ENCODE peak calls at places on chromosomes 11 and 22, in six cellular contexts. One of them, this sample, is unnamed.

GRCh38 chr11:123525072-123525471 is 95.0 kb downstream of the GRAMD1B start:
- DNase-seq in fibroblast of the aortic adventitia: no peak
- DNase-seq in AG04449: no peak
- DNase-seq in AG10803: no peak
- DNase-seq in AG04450: no peak
- DNase-seq in upper lobe of right lung: no peak
- DNase-seq in this sample: no peak

GRCh38 chr11:44096360-44097188 is 1.1 kb downstream of the EXT2 start:
- DNase-seq in AG04450: no peak
- DNase-seq in AG10803: peak; percentile 67
- DNase-seq in AG04449: no peak
- DNase-seq in fibroblast of the aortic adventitia: peak; percentile 46
- DNase-seq in upper lobe of right lung: no peak
- DNase-seq in this sample: no peak

GRCh38 chr11:19577849-19578619 is 134.6 kb upstream of the NAV2 start:
- DNase-seq in AG04449: no peak
- DNase-seq in AG10803: peak; percentile 74
- DNase-seq in upper lobe of right lung: no peak
- DNase-seq in fibroblast of the aortic adventitia: peak; percentile 87
- DNase-seq in AG04450: no peak
- DNase-seq in this sample: no peak

GRCh38 chr22:26038365-26038764 is 130.9 kb upstream of the SEZ6L start:
- DNase-seq in AG04449: no peak
- DNase-seq in fibroblast of the aortic adventitia: no peak
- DNase-seq in AG10803: no peak
- DNase-seq in upper lobe of right lung: no peak
- DNase-seq in AG04450: no peak
- DNase-seq in this sample: no peak

GRCh38 chr22:35552186-35552842 is 11.7 kb downstream of the RASD2 start:
- DNase-seq in AG04449: no peak
- DNase-seq in AG04450: no peak
- DNase-seq in AG10803: no peak
- DNase-seq in upper lobe of right lung: no peak
- DNase-seq in fibroblast of the aortic adventitia: no peak
- DNase-seq in this sample: no peak

GRCh38 chr11:118648291-118648690 is 31.2 kb downstream of the TREH start:
- DNase-seq in AG04449: no peak
- DNase-seq in AG10803: no peak
- DNase-seq in AG04450: no peak
- DNase-seq in fibroblast of the aortic adventitia: no peak
- DNase-seq in upper lobe of right lung: peak; percentile 22
- DNase-seq in this sample: no peak

GRCh38 chr11:30488304-30488998 is 97.7 kb downstream of the MPPED2 start:
- DNase-seq in AG04450: peak; percentile 67
- DNase-seq in fibroblast of the aortic adventitia: peak; percentile 28
- DNase-seq in AG10803: peak; percentile 6
- DNase-seq in AG04449: peak; percentile 14
- DNase-seq in upper lobe of right lung: no peak
- DNase-seq in this sample: peak; percentile 46

GRCh38 chr11:24617856-24618255 is 121.0 kb downstream of the LUZP2 start:
- DNase-seq in fibroblast of the aortic adventitia: peak; percentile 35
- DNase-seq in AG04449: no peak
- DNase-seq in AG10803: no peak
- DNase-seq in AG04450: no peak
- DNase-seq in upper lobe of right lung: no peak
- DNase-seq in this sample: no peak

GRCh38 chr22:39959640-39960447 is at the start of gene TMA7B:
- DNase-seq in AG04449: no peak
- DNase-seq in AG10803: peak; percentile 55
- DNase-seq in upper lobe of right lung: no peak
- DNase-seq in fibroblast of the aortic adventitia: peak; percentile 33
- DNase-seq in AG04450: peak; percentile 21
- DNase-seq in this sample: no peak

GRCh38 chr11:27485930-27486773 is 13.6 kb upstream of the LGR4 start:
- DNase-seq in AG10803: peak; percentile 58
- DNase-seq in AG04449: no peak
- DNase-seq in AG04450: no peak
- DNase-seq in upper lobe of right lung: no peak
- DNase-seq in fibroblast of the aortic adventitia: peak; percentile 83
- DNase-seq in this sample: no peak

GRCh38 chr11:125156346-125156745 is 8.2 kb upstream of the PKNOX2 start:
- DNase-seq in upper lobe of right lung: no peak
- DNase-seq in AG04450: no peak
- DNase-seq in fibroblast of the aortic adventitia: no peak
- DNase-seq in AG10803: no peak
- DNase-seq in AG04449: no peak
- DNase-seq in this sample: no peak

GRCh38 chr11:93704237-93704636 is 37.1 kb downstream of the TAF1D start:
- DNase-seq in AG10803: no peak
- DNase-seq in fibroblast of the aortic adventitia: no peak
- DNase-seq in upper lobe of right lung: no peak
- DNase-seq in AG04449: no peak
- DNase-seq in AG04450: no peak
- DNase-seq in this sample: no peak

GRCh38 chr22:20550851-20551744 is 43.7 kb downstream of the MED15 start:
- DNase-seq in AG10803: peak; percentile 77
- DNase-seq in AG04450: no peak
- DNase-seq in AG04449: no peak
- DNase-seq in upper lobe of right lung: no peak
- DNase-seq in fibroblast of the aortic adventitia: peak; percentile 78
- DNase-seq in this sample: no peak

GRCh38 chr11:45794169-45794568 is 10.8 kb upstream of the SLC35C1 start:
- DNase-seq in AG10803: no peak
- DNase-seq in upper lobe of right lung: no peak
- DNase-seq in AG04449: no peak
- DNase-seq in AG04450: no peak
- DNase-seq in fibroblast of the aortic adventitia: no peak
- DNase-seq in this sample: no peak

GRCh38 chr11:100739636-100740035 is 52.5 kb downstream of the ARHGAP42 start:
- DNase-seq in upper lobe of right lung: no peak
- DNase-seq in AG10803: peak; percentile 78
- DNase-seq in AG04450: peak; percentile 78
- DNase-seq in AG04449: peak; percentile 53
- DNase-seq in fibroblast of the aortic adventitia: peak; percentile 73
- DNase-seq in this sample: peak; percentile 93

GRCh38 chr11:2691355-2691761 is 8.4 kb downstream of the KCNQ1OT1 start:
- DNase-seq in AG04449: no peak
- DNase-seq in upper lobe of right lung: no peak
- DNase-seq in AG10803: no peak
- DNase-seq in fibroblast of the aortic adventitia: no peak
- DNase-seq in AG04450: no peak
- DNase-seq in this sample: no peak
- H3K4me3 ChIP-seq in AG04449: no peak overlapping the region
- H3K4me3 ChIP-seq in upper lobe of right lung: no peak overlapping the region
- H3K4me3 ChIP-seq in AG10803: no peak overlapping the region
- H3K4me3 ChIP-seq in fibroblast of the aortic adventitia: no peak overlapping the region
- H3K4me3 ChIP-seq in AG04450: no peak overlapping the region
- H3K4me3 ChIP-seq in this sample: no peak overlapping the region

GRCh38 chr11:1193326-1194230 is 29.3 kb upstream of the MUC5B start:
- DNase-seq in fibroblast of the aortic adventitia: no peak
- DNase-seq in AG04450: no peak
- DNase-seq in AG04449: no peak
- DNase-seq in AG10803: no peak
- DNase-seq in upper lobe of right lung: peak; percentile 59
- DNase-seq in this sample: no peak
- H3K4me3 ChIP-seq in fibroblast of the aortic adventitia: no peak overlapping the region
- H3K4me3 ChIP-seq in AG04450: no peak overlapping the region
- H3K4me3 ChIP-seq in AG04449: no peak overlapping the region
- H3K4me3 ChIP-seq in AG10803: no peak overlapping the region
- H3K4me3 ChIP-seq in upper lobe of right lung: no peak overlapping the region
- H3K4me3 ChIP-seq in this sample: no peak overlapping the region

GRCh38 chr11:126630488-126630887 is 275.0 kb downstream of the ST3GAL4 start:
- DNase-seq in AG04449: no peak
- DNase-seq in fibroblast of the aortic adventitia: no peak
- DNase-seq in upper lobe of right lung: no peak
- DNase-seq in AG04450: no peak
- DNase-seq in AG10803: no peak
- DNase-seq in this sample: no peak

GRCh38 chr11:126628450-126628789 is 272.9 kb downstream of the ST3GAL4 start:
- DNase-seq in AG04450: no peak
- DNase-seq in fibroblast of the aortic adventitia: no peak
- DNase-seq in upper lobe of right lung: no peak
- DNase-seq in AG04449: no peak
- DNase-seq in AG10803: no peak
- DNase-seq in this sample: no peak

GRCh38 chr11:126628790-126629621 is 273.5 kb downstream of the ST3GAL4 start:
- DNase-seq in AG04450: peak; percentile 1
- DNase-seq in AG04449: peak; percentile 82
- DNase-seq in AG10803: peak; percentile 99
- DNase-seq in fibroblast of the aortic adventitia: peak; percentile 32
- DNase-seq in upper lobe of right lung: no peak
- DNase-seq in this sample: no peak

GRCh38 chr11:126631399-126631798 is 275.9 kb downstream of the ST3GAL4 start:
- DNase-seq in upper lobe of right lung: no peak
- DNase-seq in AG04449: no peak
- DNase-seq in fibroblast of the aortic adventitia: no peak
- DNase-seq in AG04450: no peak
- DNase-seq in AG10803: no peak
- DNase-seq in this sample: no peak

DNA sequence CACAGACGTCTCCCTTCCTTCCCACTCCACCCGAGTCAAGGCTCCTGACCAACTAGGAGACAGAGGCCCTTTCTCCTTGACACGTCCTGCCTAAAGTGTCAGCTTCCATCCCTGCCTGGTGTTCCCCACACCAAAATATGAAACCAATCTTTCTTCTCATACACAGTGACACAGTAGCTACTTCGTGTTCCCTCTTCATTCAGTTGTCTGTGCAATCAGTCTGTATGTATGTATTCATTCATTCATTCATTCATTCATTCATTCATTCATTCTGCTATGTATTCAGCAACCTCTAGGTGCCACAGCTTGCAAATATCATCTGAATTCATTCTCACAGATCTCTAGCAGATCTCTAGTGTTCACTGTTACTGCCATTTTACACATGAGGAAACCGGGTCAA is 275.4 kb downstream of the ST3GAL4 start:
- DNase-seq in AG10803: no peak
- DNase-seq in AG04449: no peak
- DNase-seq in fibroblast of the aortic adventitia: no peak
- DNase-seq in AG04450: no peak
- DNase-seq in upper lobe of right lung: no peak
- DNase-seq in this sample: no peak
- H3K4me3 ChIP-seq in AG10803: no peak overlapping the region
- H3K4me3 ChIP-seq in AG04449: no peak overlapping the region
- H3K4me3 ChIP-seq in fibroblast of the aortic adventitia: no peak overlapping the region
- H3K4me3 ChIP-seq in AG04450: no peak overlapping the region
- H3K4me3 ChIP-seq in upper lobe of right lung: no peak overlapping the region
- H3K4me3 ChIP-seq in this sample: no peak overlapping the region

GRCh38 chr11:65864758-65865471 is 4.7 kb downstream of the MUS81 start:
- DNase-seq in AG04449: no peak
- DNase-seq in AG04450: no peak
- DNase-seq in upper lobe of right lung: peak; percentile 56
- DNase-seq in fibroblast of the aortic adventitia: no peak
- DNase-seq in AG10803: no peak
- DNase-seq in this sample: no peak
- H3K4me3 ChIP-seq in AG04449: no peak overlapping the region
- H3K4me3 ChIP-seq in AG04450: no peak overlapping the region
- H3K4me3 ChIP-seq in upper lobe of right lung: no peak overlapping the region
- H3K4me3 ChIP-seq in fibroblast of the aortic adventitia: no peak overlapping the region
- H3K4me3 ChIP-seq in AG10803: no peak overlapping the region
- H3K4me3 ChIP-seq in this sample: no peak overlapping the region